ENCODE peak calls at places on chromosomes 6 and 20, in eight cellular contexts. G is hepatocyte, Y is cardiac muscle cell, E is uterus, P is tibial artery, U is heart right ventricle, L is H9, Z is fibroblast of lung. C is an unnamed sample.

GRCh38 chr6:35516712-35517111 is 4.0 kb upstream of the TULP1 start:
- DNase-seq in G (no peak), Y (no peak), E (no peak), P (no peak), U (no peak), L (no peak), Z (no peak), C (no peak)

GRCh38 chr6:121376411-121376810 is 42.1 kb upstream of the TBC1D32 start:
- DNase-seq in G (no peak), Y (no peak), E (no peak), P (no peak), U (no peak), L (no peak), Z (no peak), C (peak; percentile 60)

GRCh38 chr6:12246900-12247299 is 43.3 kb upstream of the EDN1 start:
- DNase-seq in G (no peak), Y (no peak), E (no peak), P (no peak), U (no peak), L (no peak), Z (no peak), C (no peak)

GRCh38 chr6:163711615-163712568 is 297.4 kb downstream of the QKI start:
- DNase-seq in G (no peak), Y (no peak), E (peak; percentile 66), P (peak; percentile 89), U (peak; percentile 83), L (peak; percentile 43), Z (no peak), C (peak; percentile 67)

GRCh38 chr6:13664703-13665352 is 46.8 kb downstream of the RANBP9 start:
- DNase-seq in G (no peak), Y (peak; percentile 24), E (no peak), P (no peak), U (no peak), L (no peak), Z (peak; percentile 28), C (no peak)

GRCh38 chr6:148831531-148831930 is 84.7 kb downstream of the UST start:
- DNase-seq in G (no peak), Y (peak; percentile 72), E (no peak), P (no peak), U (no peak), L (no peak), Z (peak; percentile 29), C (no peak)

GRCh38 chr6:11392778-11393507 is 144.6 kb upstream of the TMEM170B start:
- DNase-seq in G (peak; percentile 67), Y (no peak), E (no peak), P (no peak), U (no peak), L (no peak), Z (no peak), C (no peak)

GRCh38 chr6:10520468-10520867 is 683 bp upstream of the GCNT2 start:
- DNase-seq in G (peak; percentile 14), Y (peak; percentile 14), E (no peak), P (no peak), U (no peak), L (no peak), Z (peak; percentile 30), C (no peak)

GRCh38 chr6:134814076-134814709 is 135.7 kb downstream of the ALDH8A1 start:
- DNase-seq in G (no peak), Y (no peak), E (no peak), P (no peak), U (no peak), L (no peak), Z (peak; percentile 61), C (no peak)

GRCh38 chr6:161415302-161415855 is 141.5 kb upstream of the AGPAT4 start:
- DNase-seq in G (no peak), Y (peak; percentile 34), E (no peak), P (no peak), U (no peak), L (no peak), Z (no peak), C (peak; percentile 78)

GRCh38 chr6:138654715-138655634 is 118.6 kb upstream of the CCDC28A start:
- DNase-seq in G (no peak), Y (peak; percentile 47), E (no peak), P (no peak), U (no peak), L (no peak), Z (peak; percentile 70), C (no peak)

GRCh38 chr6:157455731-157456523 is 74.9 kb downstream of the ZDHHC14 start:
- DNase-seq in G (no peak), Y (no peak), E (no peak), P (no peak), U (no peak), L (no peak), Z (no peak), C (no peak)

GRCh38 chr20:57944988-57945387 is 235.2 kb upstream of the PMEPA1 start:
- DNase-seq in G (no peak), Y (no peak), E (no peak), P (no peak), U (no peak), L (no peak), Z (no peak), C (no peak)

GRCh38 chr20:1893721-1894470 is 1.3 kb upstream of the SIRPA start:
- DNase-seq in G (no peak), Y (no peak), E (peak; percentile 35), P (no peak), U (peak; percentile 55), L (no peak), Z (no peak), C (no peak)

GRCh38 chr6:133358598-133358997 is 117.4 kb downstream of the EYA4 start:
- DNase-seq in G (no peak), Y (no peak), E (no peak), P (no peak), U (no peak), L (no peak), Z (no peak), C (no peak)

GRCh38 chr20:63224272-63225081 is 8.5 kb upstream of the YTHDF1 start:
- DNase-seq in G (peak; percentile 66), Y (peak; percentile 77), E (peak; percentile 37), P (no peak), U (peak; percentile 31), L (no peak), Z (peak; percentile 77), C (peak; percentile 71)

GRCh38 chr6:170174771-170175643 is 115.9 kb downstream of the DLL1 start:
- DNase-seq in G (no peak), Y (no peak), E (no peak), P (peak; percentile 48), U (no peak), L (peak; percentile 24), Z (no peak), C (no peak)

GRCh38 chr6:125222531-125223455 is 69.2 kb downstream of the TPD52L1 start:
- DNase-seq in G (no peak), Y (peak; percentile 25), E (no peak), P (no peak), U (no peak), L (no peak), Z (no peak), C (no peak)

GRCh38 chr20:62561948-62562347 is 80.4 kb upstream of the SLCO4A1 start:
- DNase-seq in G (no peak), Y (no peak), E (no peak), P (no peak), U (no peak), L (no peak), Z (no peak), C (no peak)

DNA sequence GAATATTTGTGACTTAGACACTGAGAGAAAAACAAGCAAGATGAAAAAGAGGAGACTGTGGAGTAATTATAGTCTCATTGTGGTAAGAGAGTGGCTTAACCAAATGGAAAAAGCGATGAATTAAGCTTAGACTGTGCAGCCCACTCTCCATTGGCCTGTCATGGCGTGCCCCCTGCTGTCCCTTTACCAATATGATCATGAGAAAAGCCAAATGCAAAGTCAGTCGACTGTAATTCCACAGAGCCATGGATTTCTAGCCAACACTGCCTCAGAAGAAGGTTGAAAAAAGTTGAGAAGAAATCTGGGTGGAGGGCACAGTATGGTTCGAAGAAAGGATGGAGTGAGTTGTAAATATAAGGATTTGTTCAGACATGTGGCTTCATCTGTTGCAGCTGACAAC is 251.3 kb downstream of the DOK5 start:
- DNase-seq in G (no peak), Y (no peak), E (no peak), P (no peak), U (no peak), L (no peak), Z (no peak), C (no peak)
- TF ChIP-seq CTCF in G (no peak), Y (no peak), E (no peak), P (no peak), U (no peak), L (no peak), Z (no peak), C (no peak)

DNA sequence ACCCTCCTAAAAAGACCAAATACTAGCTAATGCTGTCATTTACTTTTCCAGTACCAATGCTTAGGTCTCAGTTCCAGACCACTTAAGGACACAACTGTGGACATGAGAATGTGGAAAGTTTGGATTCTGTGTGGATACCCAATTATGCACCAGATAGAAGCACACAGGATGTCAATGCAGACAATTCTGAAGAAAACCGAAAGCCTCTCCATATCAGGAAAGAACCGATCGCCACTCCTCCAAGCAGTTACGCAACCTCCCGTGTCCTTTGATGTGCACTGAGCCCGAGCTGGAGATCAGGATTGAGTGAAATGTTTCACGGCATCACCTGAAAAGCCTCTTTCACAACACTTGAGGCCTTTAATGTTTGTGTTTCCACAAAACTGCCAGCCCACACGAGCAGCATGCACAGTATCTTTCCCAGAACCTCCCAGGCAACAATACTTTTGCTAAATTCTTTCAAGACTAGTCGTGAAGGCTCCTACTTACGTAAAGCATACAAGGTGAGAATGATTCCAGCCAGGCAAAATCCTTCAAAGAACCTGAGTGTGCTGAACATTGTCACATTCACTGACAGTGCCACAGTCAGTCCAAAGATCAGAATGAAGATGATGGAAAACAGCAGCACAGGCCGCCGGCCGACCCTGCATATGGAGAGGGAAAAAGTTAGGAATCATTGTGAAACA is 47.0 kb downstream of the SLC22A23 start:
- DNase-seq in G (peak; percentile 83), Y (no peak), E (no peak), P (no peak), U (no peak), L (no peak), Z (no peak), C (no peak)
- H3K4me1 ChIP-seq in G (peaks cover 48% of the 10 kb centered on the region), Y (peaks cover 55% of the 10 kb centered on the region), E (no peaks in the 10 kb centered on the region), P (no peaks in the 10 kb centered on the region), U (no peaks in the 10 kb centered on the region), L (peaks cover 14% of the 10 kb centered on the region), Z (no peaks in the 10 kb centered on the region), C (peaks cover 11% of the 10 kb centered on the region)

DNA sequence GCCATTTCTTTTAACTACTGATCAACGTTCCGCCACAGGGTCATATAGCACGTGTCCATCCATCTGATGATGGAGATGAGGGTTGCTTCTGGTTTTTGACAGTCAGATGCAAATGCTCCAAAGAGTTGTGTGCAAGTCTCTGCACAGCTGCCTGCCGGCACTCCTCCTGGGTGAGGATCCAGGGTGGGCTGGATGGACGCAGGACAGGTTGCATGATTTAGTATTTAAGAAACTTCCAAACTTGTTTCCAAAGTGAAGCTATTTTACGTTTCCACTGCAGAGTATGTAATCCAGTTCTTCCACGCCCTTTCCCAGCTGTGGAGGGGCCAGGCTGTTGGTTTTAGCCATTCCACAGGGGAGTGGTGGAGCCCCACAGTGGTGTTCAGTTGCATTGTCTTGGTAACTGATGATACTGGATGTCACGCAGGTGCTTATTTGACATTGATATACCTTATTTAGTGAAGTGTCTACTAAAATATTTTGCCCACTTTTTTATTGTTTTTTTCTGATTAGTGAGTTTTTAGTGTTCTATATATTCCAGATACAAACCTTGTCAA is 157.2 kb downstream of the THBS2 start:
- DNase-seq in G (no peak), Y (no peak), E (no peak), P (no peak), U (no peak), L (no peak), Z (no peak), C (no peak)
- H3K27ac ChIP-seq in G (no peak overlapping the region), Y (no peak overlapping the region), E (no peak overlapping the region), P (no peak overlapping the region), U (no peak overlapping the region), L (no peak overlapping the region), Z (no peak overlapping the region), C (no peak overlapping the region)

GRCh38 chr6:26054937-26055669 is 32.1 kb upstream of the HFE start:
- DNase-seq in G (peak; percentile 92), Y (peak; percentile 98), E (peak; percentile 84), P (peak; percentile 96), U (peak; percentile 95), L (peak; percentile 89), Z (peak; percentile 96), C (peak; percentile 91)
- TF ChIP-seq CTCF in G (no peak), Y (no peak), E (no peak), P (peak; percentile 51), U (no peak), L (peak; percentile 26), Z (peak; percentile 13), C (peak; percentile 41)